ENCODE peak calls at places on chromosome 14, in four cellular contexts. V, B, F and W are unnamed samples.

GRCh38 chr14:35158951-35159653 is 36.8 kb downstream of the PRORP start:
- DNase-seq in V (no peak), B (no peak), F (peak), W (no peak)

GRCh38 chr14:51277753-51278415 is 37.8 kb downstream of the TMX1 start:
- DNase-seq in V (no peak), B (no peak), F (no peak), W (no peak)

GRCh38 chr14:104137297-104138097 is 890 bp upstream of the KIF26A start:
- DNase-seq in V (peak), B (peak), F (peak), W (no peak)

GRCh38 chr14:88983755-88984154 is 159.3 kb downstream of the TTC8 start:
- DNase-seq in V (peak), B (no peak), F (no peak), W (no peak)

GRCh38 chr14:61561657-61562276 is 133.5 kb upstream of the HIF1A start:
- DNase-seq in V (peak), B (peak), F (peak), W (no peak)

GRCh38 chr14:79369359-79370332 is 841.7 kb downstream of the DIO2 start:
- DNase-seq in V (peak), B (no peak), F (no peak), W (no peak)

GRCh38 chr14:42057176-42057575 is 450.5 kb downstream of the LRFN5 start:
- DNase-seq in V (no peak), B (no peak), F (no peak), W (no peak)

GRCh38 chr14:63308723-63309317 is 9.9 kb downstream of the GPHB5 start:
- DNase-seq in V (peak), B (peak), F (peak), W (no peak)

GRCh38 chr14:77290705-77291104 is 19.7 kb upstream of the NGB start:
- DNase-seq in V (no peak), B (no peak), F (no peak), W (no peak)

GRCh38 chr14:37931998-37932397 is 275.7 kb upstream of the SSTR1 start:
- DNase-seq in V (no peak), B (no peak), F (no peak), W (no peak)

GRCh38 chr14:72292689-72293024 is 360.4 kb downstream of the RGS6 start:
- DNase-seq in V (no peak), B (no peak), F (no peak), W (no peak)

GRCh38 chr14:40269436-40269835 is 837.2 kb upstream of the FBXO33 start:
- DNase-seq in V (no peak), B (no peak), F (no peak), W (no peak)

GRCh38 chr14:66240112-66240511 is 246.1 kb upstream of the CCDC196 start:
- DNase-seq in V (no peak), B (no peak), F (no peak), W (no peak)

GRCh38 chr14:90675399-90675798 is 140.8 kb downstream of the TTC7B start:
- DNase-seq in V (no peak), B (no peak), F (no peak), W (no peak)

GRCh38 chr14:23054000-23054811 is 3.1 kb downstream of the CDH24 start:
- DNase-seq in V (no peak), B (peak), F (no peak), W (no peak)

GRCh38 chr14:23056956-23057756 is at the start of gene CDH24:
- DNase-seq in V (peak), B (peak), F (no peak), W (no peak)

GRCh38 chr14:23055147-23055550 is 2.2 kb downstream of the CDH24 start:
- DNase-seq in V (no peak), B (no peak), F (no peak), W (no peak)

GRCh38 chr14:23056257-23056955 is 914 bp downstream of the CDH24 start:
- DNase-seq in V (peak), B (peak), F (peak), W (no peak)

GRCh38 chr14:23055621-23056256 is 1.6 kb downstream of the CDH24 start:
- DNase-seq in V (no peak), B (peak), F (no peak), W (no peak)
- H3K4me3 ChIP-seq in V (no peak), B (no peak), F (no peak), W (no peak)

GRCh38 chr14:44895716-44896115 is 66.0 kb downstream of the KLHL28 start:
- DNase-seq in V (no peak), B (no peak), F (no peak), W (no peak)
- TF ChIP-seq CHD4 in V (no peak), B (no peak), F (no peak), W (no peak)

GRCh38 chr14:53946071-53946403 is 10.6 kb downstream of the BMP4 start:
- DNase-seq in V (no peak), B (no peak), F (no peak), W (no peak)

GRCh38 chr14:53948181-53948884 is 8.3 kb downstream of the BMP4 start:
- DNase-seq in V (no peak), B (no peak), F (no peak), W (no peak)

GRCh38 chr14:53947452-53948180 is 9.0 kb downstream of the BMP4 start:
- DNase-seq in V (no peak), B (no peak), F (peak), W (no peak)

GRCh38 chr14:53949201-53949600 is 7.4 kb downstream of the BMP4 start:
- DNase-seq in V (no peak), B (no peak), F (no peak), W (no peak)

GRCh38 chr14:53946404-53947400 is 9.9 kb downstream of the BMP4 start:
- DNase-seq in V (no peak), B (no peak), F (no peak), W (no peak)
- H3K4me3 ChIP-seq in V (no peak), B (no peak), F (no peak), W (no peak)

GRCh38 chr14:76261371-76261811 is 109.7 kb downstream of the GPATCH2L start:
- DNase-seq in V (no peak), B (no peak), F (no peak), W (no peak)

GRCh38 chr14:76257111-76257803 is 105.5 kb downstream of the GPATCH2L start:
- DNase-seq in V (no peak), B (peak), F (no peak), W (no peak)

GRCh38 chr14:76257842-76258397 is 106.2 kb downstream of the GPATCH2L start:
- DNase-seq in V (no peak), B (peak), F (no peak), W (no peak)

GRCh38 chr14:76260749-76261148 is 109.0 kb downstream of the GPATCH2L start:
- DNase-seq in V (no peak), B (no peak), F (no peak), W (no peak)

GRCh38 chr14:76259029-76259735 is 107.5 kb downstream of the GPATCH2L start:
- DNase-seq in V (no peak), B (peak), F (no peak), W (no peak)
- TF ChIP-seq CHD4 in V (no peak), B (no peak), F (no peak), W (no peak)

GRCh38 chr14:68944162-68944561 is 34.9 kb downstream of the ACTN1 start:
- DNase-seq in V (no peak), B (no peak), F (no peak), W (no peak)
- H3K4me3 ChIP-seq in V (no peak), B (no peak), F (no peak), W (no peak)

DNA sequence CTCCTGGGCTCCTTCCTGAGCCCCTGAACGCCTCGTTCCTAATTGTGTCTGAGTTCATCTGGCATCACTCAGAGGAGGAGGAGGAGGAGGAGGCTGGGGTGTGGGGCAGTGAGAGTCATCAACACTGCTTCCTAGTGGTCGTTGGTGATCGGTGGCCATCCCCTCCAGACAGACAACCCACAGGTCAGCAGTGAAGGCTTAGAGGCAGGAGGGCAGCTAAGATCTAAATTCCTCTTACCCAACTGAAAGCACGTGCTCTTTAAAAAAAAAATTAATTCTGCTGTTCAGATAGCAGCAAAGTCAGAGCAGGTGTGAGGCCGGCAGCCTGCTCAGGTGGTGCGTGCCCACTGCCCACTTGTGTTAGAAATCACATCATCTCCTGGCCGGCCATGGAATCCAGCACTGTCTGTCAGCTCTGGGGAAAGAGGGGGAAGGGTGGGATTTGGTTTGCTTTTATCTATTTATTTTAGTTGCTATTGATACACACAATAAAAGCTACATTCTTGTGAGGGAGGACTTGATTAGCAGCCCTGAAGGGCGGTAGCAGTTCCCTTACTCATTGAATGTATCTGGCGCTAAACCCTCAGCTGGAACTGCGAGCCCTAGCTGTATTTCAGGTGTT is 46.6 kb downstream of the PPP2R5C start:
- DNase-seq in V (peak), B (peak), F (peak), W (no peak)
- TF ChIP-seq CHD4 in V (no peak), B (no peak), F (no peak), W (no peak)

GRCh38 chr14:67916430-67916829 is 96.9 kb downstream of the RAD51B start:
- DNase-seq in V (no peak), B (no peak), F (no peak), W (no peak)
- H3K4me3 ChIP-seq in V (no peak), B (no peak), F (no peak), W (no peak)

DNA sequence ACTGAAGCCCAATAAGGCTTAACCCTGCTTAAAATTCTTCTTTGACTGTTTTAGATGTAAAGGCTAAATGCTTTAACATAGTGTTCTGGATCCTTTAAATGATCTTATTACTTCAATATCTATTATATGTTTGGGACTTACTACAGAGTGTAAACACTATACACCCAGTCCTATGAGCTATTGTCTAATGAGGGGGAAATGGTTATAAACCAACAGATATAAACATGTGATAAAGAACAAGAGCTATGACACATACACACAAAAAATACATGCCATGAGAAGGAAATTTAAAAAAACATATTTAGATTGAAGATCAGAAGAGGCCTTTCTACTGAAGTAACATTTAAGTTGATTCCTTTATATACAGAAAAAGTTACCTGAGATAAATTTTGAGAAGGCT is 505.1 kb downstream of the FOXG1 start:
- DNase-seq in V (no peak), B (no peak), F (no peak), W (no peak)
- TF ChIP-seq CHD4 in V (no peak), B (no peak), F (no peak), W (no peak)